ENCODE peak calls at places on chromosomes 4 and X, in eight cellular contexts. One of them, this sample, is unnamed.

GRCh38 chrX:38991656-38992558 is 190.6 kb downstream of the MID1IP1 start:
- DNase-seq in kidney epithelial cell: no peak
- DNase-seq in endodermal cell: no peak
- DNase-seq in cardiac fibroblast: peak; percentile 43
- DNase-seq in fibroblast of the aortic adventitia: no peak
- DNase-seq in PC-3: peak; percentile 50
- DNase-seq in lower lobe of right lung: no peak
- DNase-seq in upper lobe of right lung: no peak
- DNase-seq in this sample: no peak

GRCh38 chr4:129603241-129603931 is 507.4 kb downstream of the C4orf33 start:
- DNase-seq in cardiac fibroblast: no peak
- DNase-seq in kidney epithelial cell: no peak
- DNase-seq in endodermal cell: no peak
- DNase-seq in fibroblast of the aortic adventitia: no peak
- DNase-seq in PC-3: no peak
- DNase-seq in upper lobe of right lung: no peak
- DNase-seq in lower lobe of right lung: no peak
- DNase-seq in this sample: no peak

GRCh38 chrX:144801786-144802185 is 445.5 kb upstream of the SPANXN1 start:
- DNase-seq in PC-3: peak; percentile 70
- DNase-seq in cardiac fibroblast: peak; percentile 59
- DNase-seq in lower lobe of right lung: no peak
- DNase-seq in endodermal cell: no peak
- DNase-seq in kidney epithelial cell: no peak
- DNase-seq in fibroblast of the aortic adventitia: peak; percentile 68
- DNase-seq in upper lobe of right lung: no peak
- DNase-seq in this sample: no peak

GRCh38 chr4:30792616-30793015 is 72.4 kb downstream of the PCDH7 start:
- DNase-seq in lower lobe of right lung: no peak
- DNase-seq in fibroblast of the aortic adventitia: peak; percentile 50
- DNase-seq in PC-3: no peak
- DNase-seq in kidney epithelial cell: no peak
- DNase-seq in upper lobe of right lung: no peak
- DNase-seq in cardiac fibroblast: no peak
- DNase-seq in endodermal cell: no peak
- DNase-seq in this sample: no peak

GRCh38 chr4:126916626-126917140 is 716.1 kb upstream of the INTU start:
- DNase-seq in fibroblast of the aortic adventitia: peak; percentile 95
- DNase-seq in PC-3: no peak
- DNase-seq in cardiac fibroblast: peak; percentile 19
- DNase-seq in endodermal cell: no peak
- DNase-seq in upper lobe of right lung: no peak
- DNase-seq in lower lobe of right lung: no peak
- DNase-seq in kidney epithelial cell: no peak
- DNase-seq in this sample: no peak

GRCh38 chr4:143311924-143312323 is 24.8 kb upstream of the GAB1 start:
- DNase-seq in cardiac fibroblast: no peak
- DNase-seq in fibroblast of the aortic adventitia: no peak
- DNase-seq in PC-3: no peak
- DNase-seq in upper lobe of right lung: no peak
- DNase-seq in endodermal cell: no peak
- DNase-seq in lower lobe of right lung: no peak
- DNase-seq in kidney epithelial cell: no peak
- DNase-seq in this sample: no peak

GRCh38 chr4:6955261-6955911 is 45.8 kb downstream of the TBC1D14 start:
- DNase-seq in cardiac fibroblast: no peak
- DNase-seq in upper lobe of right lung: peak; percentile 86
- DNase-seq in fibroblast of the aortic adventitia: no peak
- DNase-seq in PC-3: peak; percentile 58
- DNase-seq in kidney epithelial cell: no peak
- DNase-seq in lower lobe of right lung: peak; percentile 81
- DNase-seq in endodermal cell: peak; percentile 56
- DNase-seq in this sample: no peak

GRCh38 chrX:20267924-20268701 is 1.4 kb upstream of the RPS6KA3 start:
- DNase-seq in fibroblast of the aortic adventitia: peak; percentile 34
- DNase-seq in cardiac fibroblast: no peak
- DNase-seq in lower lobe of right lung: peak; percentile 68
- DNase-seq in upper lobe of right lung: peak; percentile 74
- DNase-seq in endodermal cell: peak; percentile 82
- DNase-seq in kidney epithelial cell: no peak
- DNase-seq in PC-3: no peak
- DNase-seq in this sample: peak; percentile 48

GRCh38 chr4:3775011-3775410 is 8.8 kb downstream of the ADRA2C start:
- DNase-seq in cardiac fibroblast: no peak
- DNase-seq in upper lobe of right lung: no peak
- DNase-seq in PC-3: no peak
- DNase-seq in lower lobe of right lung: no peak
- DNase-seq in endodermal cell: no peak
- DNase-seq in kidney epithelial cell: no peak
- DNase-seq in fibroblast of the aortic adventitia: no peak
- DNase-seq in this sample: no peak

GRCh38 chrX:25432396-25432795 is 416.6 kb upstream of the ARX start:
- DNase-seq in fibroblast of the aortic adventitia: no peak
- DNase-seq in upper lobe of right lung: no peak
- DNase-seq in lower lobe of right lung: no peak
- DNase-seq in endodermal cell: no peak
- DNase-seq in cardiac fibroblast: no peak
- DNase-seq in PC-3: no peak
- DNase-seq in kidney epithelial cell: no peak
- DNase-seq in this sample: no peak

GRCh38 chr4:126777649-126778048 is 855.1 kb upstream of the INTU start:
- DNase-seq in kidney epithelial cell: no peak
- DNase-seq in endodermal cell: no peak
- DNase-seq in lower lobe of right lung: no peak
- DNase-seq in PC-3: no peak
- DNase-seq in cardiac fibroblast: peak; percentile 80
- DNase-seq in fibroblast of the aortic adventitia: peak; percentile 70
- DNase-seq in upper lobe of right lung: no peak
- DNase-seq in this sample: no peak

GRCh38 chr4:38804654-38805295 is at the start of gene TLR1:
- DNase-seq in endodermal cell: no peak
- DNase-seq in PC-3: peak; percentile 65
- DNase-seq in upper lobe of right lung: no peak
- DNase-seq in lower lobe of right lung: no peak
- DNase-seq in fibroblast of the aortic adventitia: peak; percentile 84
- DNase-seq in kidney epithelial cell: peak; percentile 49
- DNase-seq in cardiac fibroblast: peak; percentile 83
- DNase-seq in this sample: no peak

GRCh38 chrX:23765868-23766267 is 17.1 kb upstream of the SAT1 start:
- DNase-seq in cardiac fibroblast: no peak
- DNase-seq in endodermal cell: no peak
- DNase-seq in kidney epithelial cell: no peak
- DNase-seq in fibroblast of the aortic adventitia: no peak
- DNase-seq in lower lobe of right lung: no peak
- DNase-seq in upper lobe of right lung: no peak
- DNase-seq in PC-3: no peak
- DNase-seq in this sample: no peak

GRCh38 chr4:169070895-169071218 is 60.8 kb upstream of the CBR4 start:
- DNase-seq in cardiac fibroblast: peak; percentile 62
- DNase-seq in PC-3: peak; percentile 84
- DNase-seq in kidney epithelial cell: no peak
- DNase-seq in endodermal cell: no peak
- DNase-seq in lower lobe of right lung: no peak
- DNase-seq in fibroblast of the aortic adventitia: no peak
- DNase-seq in upper lobe of right lung: no peak
- DNase-seq in this sample: no peak

GRCh38 chr4:151418385-151418784 is 9.4 kb downstream of the FHIP1A start:
- DNase-seq in endodermal cell: no peak
- DNase-seq in fibroblast of the aortic adventitia: peak; percentile 76
- DNase-seq in PC-3: peak; percentile 91
- DNase-seq in lower lobe of right lung: no peak
- DNase-seq in cardiac fibroblast: peak; percentile 88
- DNase-seq in upper lobe of right lung: no peak
- DNase-seq in kidney epithelial cell: peak; percentile 82
- DNase-seq in this sample: no peak

GRCh38 chr4:179867300-179867878 is 2375.8 kb upstream of the TENM3 start:
- DNase-seq in lower lobe of right lung: peak; percentile 46
- DNase-seq in kidney epithelial cell: peak; percentile 5
- DNase-seq in cardiac fibroblast: peak; percentile 16
- DNase-seq in upper lobe of right lung: no peak
- DNase-seq in endodermal cell: peak; percentile 95
- DNase-seq in PC-3: peak; percentile 64
- DNase-seq in fibroblast of the aortic adventitia: no peak
- DNase-seq in this sample: peak; percentile 45

GRCh38 chr4:153916273-153916755 is 127.4 kb upstream of the SFRP2 start:
- DNase-seq in fibroblast of the aortic adventitia: no peak
- DNase-seq in endodermal cell: no peak
- DNase-seq in upper lobe of right lung: no peak
- DNase-seq in PC-3: no peak
- DNase-seq in kidney epithelial cell: no peak
- DNase-seq in cardiac fibroblast: peak; percentile 10
- DNase-seq in lower lobe of right lung: no peak
- DNase-seq in this sample: peak; percentile 17

GRCh38 chrX:34632404-34632803 is 24.7 kb downstream of the TMEM47 start:
- DNase-seq in kidney epithelial cell: no peak
- DNase-seq in lower lobe of right lung: no peak
- DNase-seq in upper lobe of right lung: no peak
- DNase-seq in PC-3: no peak
- DNase-seq in endodermal cell: no peak
- DNase-seq in cardiac fibroblast: peak; percentile 8
- DNase-seq in fibroblast of the aortic adventitia: no peak
- DNase-seq in this sample: no peak

GRCh38 chrX:34642849-34643248 is 14.2 kb downstream of the TMEM47 start:
- DNase-seq in endodermal cell: no peak
- DNase-seq in fibroblast of the aortic adventitia: no peak
- DNase-seq in kidney epithelial cell: no peak
- DNase-seq in cardiac fibroblast: no peak
- DNase-seq in PC-3: no peak
- DNase-seq in upper lobe of right lung: no peak
- DNase-seq in lower lobe of right lung: no peak
- DNase-seq in this sample: no peak

GRCh38 chrX:34638116-34638515 is 19.0 kb downstream of the TMEM47 start:
- DNase-seq in kidney epithelial cell: no peak
- DNase-seq in endodermal cell: no peak
- DNase-seq in lower lobe of right lung: no peak
- DNase-seq in cardiac fibroblast: peak; percentile 70
- DNase-seq in PC-3: peak; percentile 50
- DNase-seq in upper lobe of right lung: no peak
- DNase-seq in fibroblast of the aortic adventitia: peak; percentile 72
- DNase-seq in this sample: no peak
- TF ChIP-seq CTCF in kidney epithelial cell: peak; percentile 55
- TF ChIP-seq CTCF in endodermal cell: peak; percentile 83
- TF ChIP-seq CTCF in lower lobe of right lung: peak; percentile 36
- TF ChIP-seq CTCF in cardiac fibroblast: peak; percentile 31
- TF ChIP-seq CTCF in PC-3: peak; percentile 68
- TF ChIP-seq CTCF in upper lobe of right lung: peak; percentile 40
- TF ChIP-seq CTCF in fibroblast of the aortic adventitia: peak; percentile 36
- TF ChIP-seq CTCF in this sample: peak; percentile 50

GRCh38 chrX:49106296-49106695 is 17.2 kb downstream of the GPKOW start:
- DNase-seq in PC-3: no peak
- DNase-seq in cardiac fibroblast: no peak
- DNase-seq in lower lobe of right lung: no peak
- DNase-seq in upper lobe of right lung: no peak
- DNase-seq in endodermal cell: no peak
- DNase-seq in kidney epithelial cell: no peak
- DNase-seq in fibroblast of the aortic adventitia: no peak
- DNase-seq in this sample: no peak

GRCh38 chrX:49110417-49110816 is 13.1 kb downstream of the GPKOW start:
- DNase-seq in kidney epithelial cell: no peak
- DNase-seq in upper lobe of right lung: no peak
- DNase-seq in lower lobe of right lung: no peak
- DNase-seq in cardiac fibroblast: no peak
- DNase-seq in PC-3: no peak
- DNase-seq in endodermal cell: no peak
- DNase-seq in fibroblast of the aortic adventitia: no peak
- DNase-seq in this sample: no peak

GRCh38 chrX:49108641-49109040 is 14.9 kb downstream of the GPKOW start:
- DNase-seq in upper lobe of right lung: no peak
- DNase-seq in lower lobe of right lung: no peak
- DNase-seq in endodermal cell: no peak
- DNase-seq in PC-3: no peak
- DNase-seq in kidney epithelial cell: no peak
- DNase-seq in fibroblast of the aortic adventitia: no peak
- DNase-seq in cardiac fibroblast: no peak
- DNase-seq in this sample: no peak

GRCh38 chrX:49103637-49104036 is 19.9 kb downstream of the GPKOW start:
- DNase-seq in upper lobe of right lung: no peak
- DNase-seq in lower lobe of right lung: no peak
- DNase-seq in kidney epithelial cell: no peak
- DNase-seq in PC-3: no peak
- DNase-seq in cardiac fibroblast: peak; percentile 5
- DNase-seq in endodermal cell: no peak
- DNase-seq in fibroblast of the aortic adventitia: no peak
- DNase-seq in this sample: no peak

GRCh38 chrX:49106930-49107329 is 16.6 kb downstream of the GPKOW start:
- DNase-seq in lower lobe of right lung: no peak
- DNase-seq in PC-3: peak; percentile 34
- DNase-seq in cardiac fibroblast: peak; percentile 62
- DNase-seq in upper lobe of right lung: no peak
- DNase-seq in fibroblast of the aortic adventitia: peak; percentile 56
- DNase-seq in endodermal cell: peak; percentile 59
- DNase-seq in kidney epithelial cell: no peak
- DNase-seq in this sample: no peak
- TF ChIP-seq CTCF in lower lobe of right lung: peak; percentile 38
- TF ChIP-seq CTCF in PC-3: peak; percentile 56
- TF ChIP-seq CTCF in cardiac fibroblast: peak; percentile 55
- TF ChIP-seq CTCF in upper lobe of right lung: peak; percentile 40
- TF ChIP-seq CTCF in fibroblast of the aortic adventitia: peak; percentile 56
- TF ChIP-seq CTCF in endodermal cell: peak; percentile 61
- TF ChIP-seq CTCF in kidney epithelial cell: peak; percentile 39
- TF ChIP-seq CTCF in this sample: peak; percentile 18

GRCh38 chr4:156800463-156800862 is 171.1 kb downstream of the PDGFC start:
- DNase-seq in PC-3: no peak
- DNase-seq in kidney epithelial cell: no peak
- DNase-seq in upper lobe of right lung: no peak
- DNase-seq in lower lobe of right lung: no peak
- DNase-seq in cardiac fibroblast: no peak
- DNase-seq in fibroblast of the aortic adventitia: no peak
- DNase-seq in endodermal cell: no peak
- DNase-seq in this sample: peak; percentile 11
- TF ChIP-seq CTCF in PC-3: peak; percentile 14
- TF ChIP-seq CTCF in kidney epithelial cell: peak; percentile 6
- TF ChIP-seq CTCF in upper lobe of right lung: no peak
- TF ChIP-seq CTCF in lower lobe of right lung: no peak
- TF ChIP-seq CTCF in cardiac fibroblast: peak; percentile 16
- TF ChIP-seq CTCF in fibroblast of the aortic adventitia: no peak
- TF ChIP-seq CTCF in endodermal cell: peak; percentile 47
- TF ChIP-seq CTCF in this sample: no peak

GRCh38 chr4:147526272-147526654 is 45.4 kb downstream of the EDNRA start:
- DNase-seq in PC-3: peak; percentile 8
- DNase-seq in cardiac fibroblast: no peak
- DNase-seq in fibroblast of the aortic adventitia: no peak
- DNase-seq in upper lobe of right lung: no peak
- DNase-seq in lower lobe of right lung: no peak
- DNase-seq in endodermal cell: peak; percentile 74
- DNase-seq in kidney epithelial cell: no peak
- DNase-seq in this sample: peak; percentile 12
- TF ChIP-seq CTCF in PC-3: peak; percentile 27
- TF ChIP-seq CTCF in cardiac fibroblast: no peak
- TF ChIP-seq CTCF in fibroblast of the aortic adventitia: no peak
- TF ChIP-seq CTCF in upper lobe of right lung: no peak
- TF ChIP-seq CTCF in lower lobe of right lung: no peak
- TF ChIP-seq CTCF in endodermal cell: peak; percentile 69
- TF ChIP-seq CTCF in kidney epithelial cell: no peak
- TF ChIP-seq CTCF in this sample: no peak

GRCh38 chrX:49282647-49283011 is 13.0 kb downstream of the PPP1R3F start:
- DNase-seq in kidney epithelial cell: no peak
- DNase-seq in PC-3: no peak
- DNase-seq in cardiac fibroblast: peak; percentile 43
- DNase-seq in endodermal cell: peak; percentile 82
- DNase-seq in fibroblast of the aortic adventitia: peak; percentile 44
- DNase-seq in lower lobe of right lung: no peak
- DNase-seq in upper lobe of right lung: no peak
- DNase-seq in this sample: no peak
- TF ChIP-seq CTCF in kidney epithelial cell: peak; percentile 18
- TF ChIP-seq CTCF in PC-3: no peak
- TF ChIP-seq CTCF in cardiac fibroblast: peak; percentile 34
- TF ChIP-seq CTCF in endodermal cell: peak; percentile 59
- TF ChIP-seq CTCF in fibroblast of the aortic adventitia: peak; percentile 30
- TF ChIP-seq CTCF in lower lobe of right lung: no peak
- TF ChIP-seq CTCF in upper lobe of right lung: no peak
- TF ChIP-seq CTCF in this sample: no peak

GRCh38 chrX:40471965-40472648 is 108.7 kb upstream of the ATP6AP2 start:
- DNase-seq in lower lobe of right lung: peak; percentile 37
- DNase-seq in cardiac fibroblast: peak; percentile 44
- DNase-seq in endodermal cell: peak; percentile 87
- DNase-seq in PC-3: peak; percentile 29
- DNase-seq in upper lobe of right lung: peak; percentile 60
- DNase-seq in fibroblast of the aortic adventitia: peak; percentile 60
- DNase-seq in kidney epithelial cell: peak; percentile 58
- DNase-seq in this sample: peak; percentile 47
- TF ChIP-seq CTCF in lower lobe of right lung: peak; percentile 8
- TF ChIP-seq CTCF in cardiac fibroblast: no peak
- TF ChIP-seq CTCF in endodermal cell: peak; percentile 49
- TF ChIP-seq CTCF in PC-3: peak; percentile 46
- TF ChIP-seq CTCF in upper lobe of right lung: no peak
- TF ChIP-seq CTCF in fibroblast of the aortic adventitia: no peak
- TF ChIP-seq CTCF in kidney epithelial cell: peak; percentile 33
- TF ChIP-seq CTCF in this sample: peak; percentile 25

This sample was measured in GM13977.